ENCODE peak calls at places on chromosomes 1 and 21, in seven cellular contexts. F is neural progenitor cell, M is tibial nerve, V is A549, N is breast epithelium, T is hepatocyte, K is uterus. S is an unnamed sample.

GRCh38 chr1:70828177-70828576 is 219.4 kb downstream of the PTGER3 start:
- DNase-seq in V (no peak), F (no peak), T (no peak), M (no peak), K (no peak), N (no peak), S (no peak)

GRCh38 chr1:160646711-160647328 is at the start of gene SLAMF1:
- DNase-seq in F (no peak), N (no peak), V (no peak), M (no peak), T (no peak), K (no peak), S (no peak)

GRCh38 chr1:154741327-154741726 is 128.8 kb downstream of the KCNN3 start:
- DNase-seq in F (no peak), N (no peak), K (no peak), T (no peak), V (no peak), M (no peak), S (no peak)

GRCh38 chr1:1098656-1099425 is 17.0 kb downstream of the C1orf159 start:
- DNase-seq in M (no peak), F (no peak), V (no peak), T (no peak), K (no peak), N (no peak), S (no peak)

GRCh38 chr1:204466416-204467405 is 27.9 kb downstream of the PIK3C2B start:
- DNase-seq in K (no peak), V (no peak), F (no peak), M (no peak), T (no peak), N (no peak), S (no peak)

GRCh38 chr1:9717193-9718005 is 65.9 kb downstream of the PIK3CD start:
- DNase-seq in M (peak), V (no peak), F (no peak), N (no peak), T (no peak), K (peak), S (no peak)

GRCh38 chr1:54624466-54625464 is 1.4 kb upstream of the FAM151A start:
- DNase-seq in V (no peak), M (no peak), T (peak), K (no peak), F (no peak), N (no peak), S (no peak)

GRCh38 chr1:119001181-119002018 is 13.3 kb upstream of the TBX15 start:
- DNase-seq in T (no peak), F (peak), V (no peak), K (no peak), M (no peak), N (no peak), S (no peak)

GRCh38 chr1:12244078-12244477 is 14.2 kb downstream of the VPS13D start:
- DNase-seq in T (no peak), F (peak), N (no peak), V (peak), K (no peak), M (no peak), S (no peak)

GRCh38 chr1:5430136-5430535 is 562.1 kb downstream of the NPHP4 start:
- DNase-seq in T (no peak), K (no peak), V (no peak), N (no peak), M (no peak), F (no peak), S (no peak)

GRCh38 chr21:32094792-32095191 is 184.1 kb downstream of the MIS18A start:
- DNase-seq in V (peak), M (no peak), K (no peak), F (no peak), N (no peak), T (no peak), S (no peak)

GRCh38 chr21:14545906-14546480 is at the start of gene SAMSN1:
- DNase-seq in F (no peak), N (no peak), V (no peak), M (no peak), K (no peak), T (no peak), S (no peak)

GRCh38 chr1:214632091-214632490 is 29.1 kb downstream of the CENPF start:
- DNase-seq in V (no peak), M (no peak), F (no peak), N (no peak), K (no peak), T (no peak), S (no peak)

DNA sequence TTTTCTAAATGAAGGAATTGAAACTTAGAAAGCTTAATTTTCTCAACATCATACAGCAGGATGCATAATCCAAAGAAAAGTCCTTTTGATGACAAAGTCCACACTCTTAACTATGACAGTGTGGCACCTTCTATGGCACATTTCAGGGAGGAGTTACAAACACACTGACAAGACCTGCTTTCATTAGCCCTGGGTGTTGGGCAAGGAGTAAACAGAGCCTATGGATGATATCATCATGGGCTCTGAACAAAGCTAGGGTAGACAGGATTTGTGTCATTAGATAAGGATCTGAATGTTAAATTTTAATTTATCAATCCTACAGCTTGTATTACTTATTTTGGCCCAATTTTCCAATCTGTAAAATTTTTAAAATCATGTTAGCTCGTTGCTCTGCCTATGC is 62.6 kb upstream of the DENND1B start:
- DNase-seq in K (no peak), F (no peak), T (no peak), M (no peak), V (no peak), N (no peak), S (no peak)
- TF ChIP-seq CTCF in K (no peak), F (no peak), T (no peak), M (no peak), V (no peak), N (no peak), S (no peak)

GRCh38 chr1:120179420-120180348 is 3.4 kb upstream of the SEC22B start:
- DNase-seq in M (no peak), F (peak), T (peak), V (no peak), K (peak), N (no peak), S (no peak)
- H3K4me3 ChIP-seq in M (no peak), F (no peak), T (no peak), V (no peak), K (peak), N (peak), S (no peak)

DNA sequence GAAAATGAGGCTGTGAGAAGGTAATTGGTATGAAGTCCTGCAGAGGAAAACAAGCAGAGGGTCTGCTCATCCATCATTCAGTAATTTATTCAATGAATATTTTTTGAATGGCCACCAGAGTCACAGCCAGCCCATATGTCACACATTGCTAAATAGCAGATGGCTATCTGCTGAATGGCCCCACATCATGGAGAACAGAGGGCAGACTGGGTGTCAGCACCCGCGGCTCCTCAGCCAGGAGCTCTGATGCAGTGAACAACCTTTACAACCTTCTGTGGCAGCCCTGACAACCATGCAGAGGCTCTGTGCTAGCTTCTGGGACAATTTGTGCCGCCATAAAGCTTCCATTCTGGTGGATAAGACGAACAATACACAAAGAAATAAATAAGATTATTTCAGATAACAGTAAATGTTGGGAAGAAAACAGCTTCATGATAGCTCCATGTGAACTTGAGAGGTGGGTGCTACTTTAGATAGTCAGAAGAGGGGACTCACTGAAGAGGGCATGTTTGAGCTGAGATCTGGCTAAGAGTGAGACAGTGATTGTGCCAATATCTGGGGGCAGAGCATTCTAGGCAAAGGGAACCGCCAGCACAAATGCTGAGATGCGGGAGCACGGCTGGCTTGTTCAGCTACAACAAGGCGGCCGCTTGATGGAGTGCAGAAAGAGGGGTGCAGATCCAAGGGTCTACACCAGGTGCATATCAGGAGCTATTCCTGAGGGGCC is 2.8 kb upstream of the C1orf210 start:
- DNase-seq in V (no peak), M (no peak), K (no peak), F (no peak), T (no peak), N (no peak), S (no peak)
- H3K27ac ChIP-seq in V (no peak), M (peak), K (no peak), F (no peak), T (no peak), N (no peak), S (no peak)

GRCh38 chr21:33855190-33855589 is 60.4 kb downstream of the ATP5PO start:
- DNase-seq in M (no peak), K (no peak), F (no peak), N (no peak), V (no peak), T (no peak), S (no peak)
- TF ChIP-seq CTCF in M (no peak), K (no peak), F (no peak), N (no peak), V (no peak), T (no peak), S (no peak)

GRCh38 chr1:182671779-182672486 is 12.5 kb downstream of the RGS8 start:
- DNase-seq in V (no peak), F (peak), N (no peak), K (no peak), T (no peak), M (no peak), S (no peak)
- H3K4me3 ChIP-seq in V (no peak), F (no peak), N (no peak), K (no peak), T (no peak), M (no peak), S (no peak)

GRCh38 chr21:43737158-43737950 is 18.4 kb downstream of the PDXK start:
- DNase-seq in N (no peak), T (no peak), M (no peak), V (no peak), K (no peak), F (no peak), S (no peak)
- H3K27ac ChIP-seq in N (no peak), T (peak), M (peak), V (peak), K (no peak), F (no peak), S (no peak)

GRCh38 chr1:239456788-239457187 is 70.4 kb downstream of the CHRM3 start:
- DNase-seq in T (no peak), N (no peak), M (no peak), K (no peak), F (no peak), V (no peak), S (no peak)

GRCh38 chr1:239455743-239456142 is 69.4 kb downstream of the CHRM3 start:
- DNase-seq in K (no peak), M (no peak), N (no peak), F (no peak), V (no peak), T (no peak), S (no peak)

GRCh38 chr1:239457491-239458488 is 71.4 kb downstream of the CHRM3 start:
- DNase-seq in T (no peak), N (no peak), F (no peak), M (no peak), K (no peak), V (no peak), S (no peak)
- TF ChIP-seq CTCF in T (no peak), N (no peak), F (no peak), M (no peak), K (no peak), V (no peak), S (no peak)

S was measured in RWPE2.